ENCODE peak calls at places on chromosomes 16 and 17, in six cellular contexts. I is cardiac fibroblast; P is ovary; A is GDM1; M is substantia nigra; L is stimulated activated CD8-positive, alpha-beta memory T cell treated with anti-CD3 and anti-CD28 coated beads, Interleukin-7, amount 100 ng/mL, for 1 hour. V is an unnamed sample.

GRCh38 chr16:12874135-12874534 is 27.3 kb upstream of the SHISA9 start:
- DNase-seq in I (peak), P (no peak), A (no peak), M (no peak), L (no peak), V (no peak)

GRCh38 chr17:41932821-41933389 is 2.5 kb downstream of the ODAD4 start:
- DNase-seq in I (no peak), P (no peak), A (peak), M (no peak), L (no peak), V (no peak)

GRCh38 chr17:40319651-40320550 is 10.9 kb downstream of the RARA start:
- DNase-seq in I (no peak), P (no peak), A (no peak), M (no peak), L (peak), V (no peak)

GRCh38 chr17:226773-227580 is 45.5 kb upstream of the DOC2B start:
- DNase-seq in I (no peak), P (peak), A (no peak), M (no peak), L (no peak), V (peak)

GRCh38 chr16:3246876-3247275 is 9.6 kb downstream of the MEFV start:
- DNase-seq in I (no peak), P (no peak), A (no peak), M (no peak), L (no peak), V (no peak)

GRCh38 chr17:3845361-3845753 is 689 bp downstream of the NCBP3 start:
- DNase-seq in I (no peak), P (no peak), A (no peak), M (no peak), L (no peak), V (no peak)

GRCh38 chr17:28071179-28071578 is 28.7 kb downstream of the NLK start:
- DNase-seq in I (no peak), P (no peak), A (no peak), M (no peak), L (no peak), V (no peak)

GRCh38 chr17:40437095-40437732 is 6.0 kb upstream of the IGFBP4 start:
- DNase-seq in I (peak), P (no peak), A (peak), M (no peak), L (no peak), V (no peak)

GRCh38 chr16:75065149-75065807 is 51.3 kb downstream of the LDHD start:
- DNase-seq in I (no peak), P (no peak), A (no peak), M (no peak), L (peak), V (no peak)

GRCh38 chr17:3695723-3696411 is at the start of gene P2RX5:
- DNase-seq in I (peak), P (no peak), A (no peak), M (no peak), L (no peak), V (no peak)

GRCh38 chr17:78890111-78890897 is 12.7 kb downstream of the CEP295NL start:
- DNase-seq in I (no peak), P (no peak), A (no peak), M (no peak), L (peak), V (peak)

GRCh38 chr17:549197-550040 is 165.2 kb downstream of the VPS53 start:
- DNase-seq in I (no peak), P (no peak), A (no peak), M (no peak), L (no peak), V (no peak)

GRCh38 chr17:21573961-21574610 is 118.2 kb upstream of the KCNJ18 start:
- DNase-seq in I (peak), P (peak), A (no peak), M (peak), L (no peak), V (peak)

GRCh38 chr17:48605991-48606891 is 1.5 kb upstream of the HOXB6 start:
- DNase-seq in I (no peak), P (no peak), A (no peak), M (no peak), L (no peak), V (no peak)

GRCh38 chr17:77503916-77504651 is 363.3 kb downstream of the SEC14L1 start:
- DNase-seq in I (no peak), P (no peak), A (no peak), M (no peak), L (no peak), V (no peak)

V was measured in hippocampal formation.